ENCODE peak calls at places on chromosome 13, in nine cellular contexts. One of them, this sample, is unnamed.

GRCh38 chr13:21121616-21122015 is 54.7 kb downstream of the SKA3 start:
- DNase-seq in fibroblast of pulmonary artery: no peak
- DNase-seq in tibial artery: no peak
- DNase-seq in retina: no peak
- DNase-seq in activated CD8-positive, alpha-beta memory T cell treated with anti-CD3 and anti-CD28 coated beads for 1 hour: no peak
- DNase-seq in activated CD4-positive, alpha-beta T cell treated with anti-CD3 and anti-CD28 coated beads, Interleukin-2, amount 50 U/mL, for 1 hour: no peak
- DNase-seq in HEK293T: no peak
- DNase-seq in omental fat pad: no peak
- DNase-seq in kidney epithelial cell: no peak
- DNase-seq in this sample: no peak

GRCh38 chr13:40440990-40441820 is 225.2 kb downstream of the FOXO1 start:
- DNase-seq in retina: no peak
- DNase-seq in kidney epithelial cell: no peak
- DNase-seq in tibial artery: peak
- DNase-seq in activated CD8-positive, alpha-beta memory T cell treated with anti-CD3 and anti-CD28 coated beads for 1 hour: no peak
- DNase-seq in HEK293T: no peak
- DNase-seq in omental fat pad: no peak
- DNase-seq in fibroblast of pulmonary artery: peak
- DNase-seq in activated CD4-positive, alpha-beta T cell treated with anti-CD3 and anti-CD28 coated beads, Interleukin-2, amount 50 U/mL, for 1 hour: no peak
- DNase-seq in this sample: no peak

GRCh38 chr13:78192721-78193120 is 274.1 kb upstream of the EDNRB start:
- DNase-seq in activated CD8-positive, alpha-beta memory T cell treated with anti-CD3 and anti-CD28 coated beads for 1 hour: no peak
- DNase-seq in tibial artery: no peak
- DNase-seq in retina: no peak
- DNase-seq in activated CD4-positive, alpha-beta T cell treated with anti-CD3 and anti-CD28 coated beads, Interleukin-2, amount 50 U/mL, for 1 hour: no peak
- DNase-seq in HEK293T: no peak
- DNase-seq in omental fat pad: no peak
- DNase-seq in kidney epithelial cell: no peak
- DNase-seq in fibroblast of pulmonary artery: peak
- DNase-seq in this sample: no peak

GRCh38 chr13:22235950-22236290 is 565.0 kb downstream of the FGF9 start:
- DNase-seq in tibial artery: no peak
- DNase-seq in HEK293T: no peak
- DNase-seq in kidney epithelial cell: no peak
- DNase-seq in omental fat pad: no peak
- DNase-seq in fibroblast of pulmonary artery: no peak
- DNase-seq in activated CD4-positive, alpha-beta T cell treated with anti-CD3 and anti-CD28 coated beads, Interleukin-2, amount 50 U/mL, for 1 hour: no peak
- DNase-seq in retina: no peak
- DNase-seq in activated CD8-positive, alpha-beta memory T cell treated with anti-CD3 and anti-CD28 coated beads for 1 hour: no peak
- DNase-seq in this sample: no peak

GRCh38 chr13:110775576-110775975 is 62.1 kb downstream of the ING1 start:
- DNase-seq in activated CD4-positive, alpha-beta T cell treated with anti-CD3 and anti-CD28 coated beads, Interleukin-2, amount 50 U/mL, for 1 hour: no peak
- DNase-seq in omental fat pad: no peak
- DNase-seq in fibroblast of pulmonary artery: no peak
- DNase-seq in kidney epithelial cell: no peak
- DNase-seq in HEK293T: no peak
- DNase-seq in retina: no peak
- DNase-seq in tibial artery: no peak
- DNase-seq in activated CD8-positive, alpha-beta memory T cell treated with anti-CD3 and anti-CD28 coated beads for 1 hour: no peak
- DNase-seq in this sample: no peak

GRCh38 chr13:101451641-101452040 is 834 bp upstream of the ITGBL1 start:
- DNase-seq in activated CD8-positive, alpha-beta memory T cell treated with anti-CD3 and anti-CD28 coated beads for 1 hour: no peak
- DNase-seq in tibial artery: no peak
- DNase-seq in HEK293T: no peak
- DNase-seq in omental fat pad: no peak
- DNase-seq in fibroblast of pulmonary artery: no peak
- DNase-seq in retina: no peak
- DNase-seq in activated CD4-positive, alpha-beta T cell treated with anti-CD3 and anti-CD28 coated beads, Interleukin-2, amount 50 U/mL, for 1 hour: no peak
- DNase-seq in kidney epithelial cell: no peak
- DNase-seq in this sample: no peak

GRCh38 chr13:19634129-19634740 is 776 bp downstream of the MPHOSPH8 start:
- DNase-seq in activated CD4-positive, alpha-beta T cell treated with anti-CD3 and anti-CD28 coated beads, Interleukin-2, amount 50 U/mL, for 1 hour: no peak
- DNase-seq in HEK293T: no peak
- DNase-seq in fibroblast of pulmonary artery: peak
- DNase-seq in kidney epithelial cell: no peak
- DNase-seq in omental fat pad: no peak
- DNase-seq in retina: peak
- DNase-seq in activated CD8-positive, alpha-beta memory T cell treated with anti-CD3 and anti-CD28 coated beads for 1 hour: no peak
- DNase-seq in tibial artery: no peak
- DNase-seq in this sample: no peak

GRCh38 chr13:98986226-98986846 is 8.5 kb upstream of the DOCK9 start:
- DNase-seq in tibial artery: no peak
- DNase-seq in HEK293T: no peak
- DNase-seq in activated CD4-positive, alpha-beta T cell treated with anti-CD3 and anti-CD28 coated beads, Interleukin-2, amount 50 U/mL, for 1 hour: no peak
- DNase-seq in activated CD8-positive, alpha-beta memory T cell treated with anti-CD3 and anti-CD28 coated beads for 1 hour: no peak
- DNase-seq in omental fat pad: no peak
- DNase-seq in fibroblast of pulmonary artery: no peak
- DNase-seq in retina: no peak
- DNase-seq in kidney epithelial cell: no peak
- DNase-seq in this sample: no peak

GRCh38 chr13:21550918-21551317 is 53.1 kb downstream of the MICU2 start:
- DNase-seq in retina: no peak
- DNase-seq in tibial artery: no peak
- DNase-seq in activated CD8-positive, alpha-beta memory T cell treated with anti-CD3 and anti-CD28 coated beads for 1 hour: no peak
- DNase-seq in activated CD4-positive, alpha-beta T cell treated with anti-CD3 and anti-CD28 coated beads, Interleukin-2, amount 50 U/mL, for 1 hour: no peak
- DNase-seq in fibroblast of pulmonary artery: no peak
- DNase-seq in kidney epithelial cell: no peak
- DNase-seq in omental fat pad: no peak
- DNase-seq in HEK293T: no peak
- DNase-seq in this sample: no peak

GRCh38 chr13:51821666-51822065 is 17.7 kb upstream of the DHRS12 start:
- DNase-seq in kidney epithelial cell: no peak
- DNase-seq in activated CD8-positive, alpha-beta memory T cell treated with anti-CD3 and anti-CD28 coated beads for 1 hour: no peak
- DNase-seq in fibroblast of pulmonary artery: no peak
- DNase-seq in retina: no peak
- DNase-seq in HEK293T: no peak
- DNase-seq in tibial artery: no peak
- DNase-seq in omental fat pad: no peak
- DNase-seq in activated CD4-positive, alpha-beta T cell treated with anti-CD3 and anti-CD28 coated beads, Interleukin-2, amount 50 U/mL, for 1 hour: no peak
- DNase-seq in this sample: peak

GRCh38 chr13:60720590-60720989 is 323.6 kb downstream of the TDRD3 start:
- DNase-seq in fibroblast of pulmonary artery: no peak
- DNase-seq in HEK293T: no peak
- DNase-seq in omental fat pad: no peak
- DNase-seq in tibial artery: no peak
- DNase-seq in activated CD4-positive, alpha-beta T cell treated with anti-CD3 and anti-CD28 coated beads, Interleukin-2, amount 50 U/mL, for 1 hour: no peak
- DNase-seq in activated CD8-positive, alpha-beta memory T cell treated with anti-CD3 and anti-CD28 coated beads for 1 hour: no peak
- DNase-seq in kidney epithelial cell: no peak
- DNase-seq in retina: no peak
- DNase-seq in this sample: no peak

GRCh38 chr13:56166864-56167263 is 973.9 kb upstream of the PRR20A start:
- DNase-seq in kidney epithelial cell: no peak
- DNase-seq in HEK293T: no peak
- DNase-seq in activated CD4-positive, alpha-beta T cell treated with anti-CD3 and anti-CD28 coated beads, Interleukin-2, amount 50 U/mL, for 1 hour: no peak
- DNase-seq in tibial artery: no peak
- DNase-seq in omental fat pad: no peak
- DNase-seq in activated CD8-positive, alpha-beta memory T cell treated with anti-CD3 and anti-CD28 coated beads for 1 hour: no peak
- DNase-seq in retina: no peak
- DNase-seq in fibroblast of pulmonary artery: no peak
- DNase-seq in this sample: no peak

GRCh38 chr13:75762066-75762937 is 126.2 kb downstream of the LMO7 start:
- DNase-seq in kidney epithelial cell: peak
- DNase-seq in HEK293T: no peak
- DNase-seq in retina: no peak
- DNase-seq in fibroblast of pulmonary artery: no peak
- DNase-seq in activated CD8-positive, alpha-beta memory T cell treated with anti-CD3 and anti-CD28 coated beads for 1 hour: no peak
- DNase-seq in omental fat pad: no peak
- DNase-seq in tibial artery: no peak
- DNase-seq in activated CD4-positive, alpha-beta T cell treated with anti-CD3 and anti-CD28 coated beads, Interleukin-2, amount 50 U/mL, for 1 hour: peak
- DNase-seq in this sample: peak

GRCh38 chr13:98252931-98253470 is 75.9 kb upstream of the RNF113B start:
- DNase-seq in activated CD4-positive, alpha-beta T cell treated with anti-CD3 and anti-CD28 coated beads, Interleukin-2, amount 50 U/mL, for 1 hour: no peak
- DNase-seq in retina: no peak
- DNase-seq in activated CD8-positive, alpha-beta memory T cell treated with anti-CD3 and anti-CD28 coated beads for 1 hour: no peak
- DNase-seq in omental fat pad: no peak
- DNase-seq in kidney epithelial cell: no peak
- DNase-seq in fibroblast of pulmonary artery: peak
- DNase-seq in HEK293T: no peak
- DNase-seq in tibial artery: no peak
- DNase-seq in this sample: no peak

GRCh38 chr13:42354246-42355117 is 82.5 kb downstream of the AKAP11 start:
- DNase-seq in kidney epithelial cell: peak
- DNase-seq in activated CD8-positive, alpha-beta memory T cell treated with anti-CD3 and anti-CD28 coated beads for 1 hour: peak
- DNase-seq in retina: peak
- DNase-seq in activated CD4-positive, alpha-beta T cell treated with anti-CD3 and anti-CD28 coated beads, Interleukin-2, amount 50 U/mL, for 1 hour: peak
- DNase-seq in HEK293T: no peak
- DNase-seq in tibial artery: no peak
- DNase-seq in fibroblast of pulmonary artery: peak
- DNase-seq in omental fat pad: no peak
- DNase-seq in this sample: peak

GRCh38 chr13:93290503-93290902 is 63.9 kb downstream of the GPC6 start:
- DNase-seq in HEK293T: no peak
- DNase-seq in activated CD4-positive, alpha-beta T cell treated with anti-CD3 and anti-CD28 coated beads, Interleukin-2, amount 50 U/mL, for 1 hour: no peak
- DNase-seq in activated CD8-positive, alpha-beta memory T cell treated with anti-CD3 and anti-CD28 coated beads for 1 hour: no peak
- DNase-seq in tibial artery: no peak
- DNase-seq in omental fat pad: no peak
- DNase-seq in retina: no peak
- DNase-seq in kidney epithelial cell: no peak
- DNase-seq in fibroblast of pulmonary artery: peak
- DNase-seq in this sample: no peak

GRCh38 chr13:67549331-67549730 is 319.2 kb upstream of the PCDH9 start:
- DNase-seq in activated CD8-positive, alpha-beta memory T cell treated with anti-CD3 and anti-CD28 coated beads for 1 hour: no peak
- DNase-seq in retina: no peak
- DNase-seq in fibroblast of pulmonary artery: peak
- DNase-seq in activated CD4-positive, alpha-beta T cell treated with anti-CD3 and anti-CD28 coated beads, Interleukin-2, amount 50 U/mL, for 1 hour: no peak
- DNase-seq in kidney epithelial cell: peak
- DNase-seq in omental fat pad: no peak
- DNase-seq in HEK293T: no peak
- DNase-seq in tibial artery: no peak
- DNase-seq in this sample: no peak

GRCh38 chr13:36571444-36571843 is 102.4 kb upstream of the SERTM1 start:
- DNase-seq in fibroblast of pulmonary artery: peak
- DNase-seq in activated CD4-positive, alpha-beta T cell treated with anti-CD3 and anti-CD28 coated beads, Interleukin-2, amount 50 U/mL, for 1 hour: no peak
- DNase-seq in omental fat pad: no peak
- DNase-seq in kidney epithelial cell: no peak
- DNase-seq in tibial artery: no peak
- DNase-seq in HEK293T: no peak
- DNase-seq in activated CD8-positive, alpha-beta memory T cell treated with anti-CD3 and anti-CD28 coated beads for 1 hour: no peak
- DNase-seq in retina: no peak
- DNase-seq in this sample: no peak

GRCh38 chr13:25046985-25047660 is 48.8 kb upstream of the PABPC3 start:
- DNase-seq in kidney epithelial cell: no peak
- DNase-seq in activated CD4-positive, alpha-beta T cell treated with anti-CD3 and anti-CD28 coated beads, Interleukin-2, amount 50 U/mL, for 1 hour: no peak
- DNase-seq in HEK293T: peak
- DNase-seq in tibial artery: no peak
- DNase-seq in omental fat pad: no peak
- DNase-seq in retina: peak
- DNase-seq in activated CD8-positive, alpha-beta memory T cell treated with anti-CD3 and anti-CD28 coated beads for 1 hour: no peak
- DNase-seq in fibroblast of pulmonary artery: peak
- DNase-seq in this sample: no peak

GRCh38 chr13:97367427-97367826 is 66.5 kb upstream of the RAP2A start:
- DNase-seq in tibial artery: no peak
- DNase-seq in kidney epithelial cell: peak
- DNase-seq in activated CD4-positive, alpha-beta T cell treated with anti-CD3 and anti-CD28 coated beads, Interleukin-2, amount 50 U/mL, for 1 hour: no peak
- DNase-seq in activated CD8-positive, alpha-beta memory T cell treated with anti-CD3 and anti-CD28 coated beads for 1 hour: no peak
- DNase-seq in retina: peak
- DNase-seq in fibroblast of pulmonary artery: peak
- DNase-seq in omental fat pad: no peak
- DNase-seq in HEK293T: no peak
- DNase-seq in this sample: no peak

This sample was measured in CD4-positive, CD25-positive, alpha-beta regulatory T cell.